ENCODE peak calls at places on chromosomes 12 and 14, in eight cellular contexts. W is sigmoid colon, H is activated B cell treated with CpG ODN at 0.5 μM for 24 hours, U is astrocyte of the spinal cord, B is BJ, M is kidney epithelial cell, X is mucosa of descending colon, T is foreskin fibroblast. F is an unnamed sample.

GRCh38 chr12:124126950-124127349 is 153.9 kb downstream of the ZNF664 start:
- DNase-seq in W (no peak), U (no peak), H (no peak), B (no peak), X (no peak), T (no peak), M (no peak), F (no peak)

GRCh38 chr12:42705863-42706262 is 116.3 kb upstream of the PRICKLE1 start:
- DNase-seq in B (peak), U (peak), X (no peak), T (peak), W (peak), H (no peak), M (peak), F (no peak)

GRCh38 chr12:131862084-131862441 is 32.4 kb upstream of the ULK1 start:
- DNase-seq in H (no peak), X (no peak), T (no peak), W (no peak), B (no peak), U (no peak), M (no peak), F (no peak)

GRCh38 chr14:81831128-81831815 is 297.6 kb upstream of the SEL1L start:
- DNase-seq in T (no peak), H (no peak), M (no peak), W (peak), B (no peak), U (no peak), X (no peak), F (no peak)

GRCh38 chr14:32201196-32201815 is 539 bp upstream of the RNU6-7 start:
- DNase-seq in W (peak), T (no peak), B (no peak), X (peak), U (peak), M (peak), H (peak), F (peak)

GRCh38 chr14:75607044-75607443 is 28.6 kb downstream of the FLVCR2 start:
- DNase-seq in W (no peak), X (no peak), T (no peak), B (no peak), M (no peak), U (no peak), H (no peak), F (no peak)

GRCh38 chr14:22510527-22511110 is 78.4 kb downstream of the DAD1 start:
- DNase-seq in U (peak), X (no peak), H (no peak), B (peak), M (no peak), T (no peak), W (no peak), F (no peak)

GRCh38 chr14:67934087-67934486 is 114.5 kb downstream of the RAD51B start:
- DNase-seq in X (no peak), B (no peak), M (peak), W (no peak), H (no peak), U (peak), T (peak), F (peak)

GRCh38 chr12:53069621-53070410 is 9.4 kb downstream of the SPRYD3 start:
- DNase-seq in M (no peak), B (no peak), X (no peak), H (no peak), T (no peak), W (peak), U (no peak), F (no peak)

GRCh38 chr12:90085491-90086274 is 377.0 kb upstream of the ATP2B1 start:
- DNase-seq in X (no peak), M (no peak), H (no peak), B (no peak), W (no peak), U (no peak), T (peak), F (no peak)

GRCh38 chr12:24901975-24902461 is 46.9 kb downstream of the BCAT1 start:
- DNase-seq in M (no peak), T (no peak), B (no peak), X (no peak), U (peak), H (no peak), W (no peak), F (peak)

GRCh38 chr12:132593071-132593470 is 17.3 kb downstream of the LRCOL1 start:
- DNase-seq in T (no peak), B (no peak), U (no peak), M (no peak), W (no peak), H (no peak), X (peak), F (no peak)

GRCh38 chr12:8780389-8780788 is 42.0 kb upstream of the A2ML1 start:
- DNase-seq in T (peak), X (no peak), W (no peak), H (no peak), U (peak), M (no peak), B (no peak), F (peak)

GRCh38 chr12:116248433-116248832 is 29.1 kb downstream of the MED13L start:
- DNase-seq in H (no peak), U (no peak), W (no peak), T (no peak), B (no peak), M (no peak), X (no peak), F (no peak)

GRCh38 chr14:22973217-22974032 is 8.9 kb downstream of the AJUBA start:
- DNase-seq in M (no peak), U (peak), T (peak), H (no peak), W (no peak), X (no peak), B (no peak), F (peak)

GRCh38 chr12:2877959-2878732 is 1.1 kb downstream of the RHNO1 start:
- DNase-seq in M (no peak), B (no peak), H (no peak), U (peak), W (peak), T (peak), X (no peak), F (no peak)

GRCh38 chr14:100955201-100955600 is 51.7 kb upstream of the RTL1 start:
- DNase-seq in H (no peak), T (peak), W (no peak), U (peak), M (no peak), X (no peak), B (peak), F (no peak)

GRCh38 chr14:105117710-105118385 is 50.7 kb downstream of the JAG2 start:
- DNase-seq in M (no peak), X (no peak), W (no peak), T (no peak), B (no peak), U (no peak), H (no peak), F (no peak)
- TF ChIP-seq CTCF in M (no peak), X (no peak), W (no peak), T (no peak), B (no peak), U (no peak), H (no peak), F (no peak)

DNA sequence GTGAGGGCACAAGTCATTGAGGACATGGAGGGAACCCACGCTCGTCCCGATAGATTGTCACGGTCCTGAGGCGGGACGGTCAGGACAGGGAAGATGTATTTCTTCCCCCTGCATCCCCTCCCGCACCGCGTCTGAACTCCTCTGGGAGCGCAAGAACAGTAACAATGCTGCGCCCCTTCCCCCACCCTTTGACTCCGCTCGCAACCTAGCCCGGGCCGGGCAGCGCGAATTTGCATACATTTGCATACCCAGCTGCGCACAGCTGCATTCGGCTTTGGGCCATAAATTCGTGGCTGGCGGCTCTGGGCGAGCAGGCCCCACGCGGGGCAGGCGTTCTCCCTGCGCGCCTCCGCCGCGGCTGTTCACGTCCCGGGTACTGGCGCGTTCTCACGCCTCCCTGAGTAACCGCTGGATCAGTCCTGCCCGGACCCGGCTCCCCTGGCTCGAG is 29.0 kb upstream of the SMUG1 start:
- DNase-seq in B (no peak), T (no peak), W (no peak), H (peak), X (peak), U (no peak), M (no peak), F (peak)
- TF ChIP-seq CTCF in B (no peak), T (no peak), W (no peak), H (no peak), X (no peak), U (peak), M (no peak), F (no peak)

DNA sequence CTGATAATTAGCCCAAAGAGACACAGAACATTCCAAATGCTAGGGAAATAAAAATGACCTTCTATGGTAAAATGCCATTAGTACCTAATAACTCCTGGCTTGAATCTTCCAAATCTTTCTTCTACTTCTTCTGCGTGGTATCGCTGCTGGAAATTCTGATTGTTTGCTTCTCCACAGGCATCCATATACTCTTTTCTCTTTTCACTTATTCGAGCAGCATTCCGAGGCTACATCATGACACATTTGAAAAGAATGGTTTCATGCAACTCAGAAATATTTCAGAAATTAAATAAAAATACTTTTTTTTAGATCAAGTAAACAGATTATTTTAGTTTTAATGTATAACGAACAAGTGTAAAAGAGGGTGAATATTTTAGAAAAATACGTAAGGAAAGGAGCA is 18.9 kb downstream of the ZCCHC8 start:
- DNase-seq in U (no peak), M (no peak), W (no peak), B (no peak), X (no peak), H (no peak), T (no peak), F (no peak)
- TF ChIP-seq CTCF in U (no peak), M (no peak), W (no peak), B (no peak), X (no peak), H (no peak), T (no peak), F (no peak)

GRCh38 chr14:104107611-104108569 is 22.4 kb downstream of the ASPG start:
- DNase-seq in X (peak), W (peak), H (no peak), T (no peak), B (no peak), U (no peak), M (no peak), F (no peak)
- TF ChIP-seq CTCF in X (peak), W (no peak), H (no peak), T (no peak), B (no peak), U (no peak), M (no peak), F (no peak)

DNA sequence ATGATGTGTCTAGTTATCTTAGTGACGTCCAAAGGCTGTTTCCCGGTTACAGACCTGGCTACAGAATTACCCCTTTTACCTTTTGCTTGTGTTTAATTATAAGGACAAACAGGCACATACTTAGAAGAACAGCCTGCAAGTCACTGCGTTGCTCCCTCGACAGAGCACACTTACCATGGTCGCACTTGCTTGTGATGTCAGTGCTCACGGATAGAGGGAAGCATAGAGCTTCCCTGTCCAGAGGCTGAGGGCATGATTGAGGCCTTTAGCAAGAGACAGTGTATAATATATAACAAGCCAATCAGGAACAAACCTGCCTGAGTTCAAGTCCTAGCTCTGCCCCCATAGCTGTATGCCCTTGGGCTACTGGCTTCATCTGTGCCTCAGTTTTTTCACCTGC is 73.2 kb upstream of the SCN8A start:
- DNase-seq in H (no peak), B (no peak), U (no peak), X (no peak), M (no peak), T (no peak), W (no peak), F (no peak)
- TF ChIP-seq CTCF in H (no peak), B (no peak), U (no peak), X (no peak), M (no peak), T (no peak), W (no peak), F (no peak)

GRCh38 chr14:36605506-36605857 is 23.1 kb upstream of the NKX2-8 start:
- DNase-seq in M (no peak), W (no peak), T (no peak), H (no peak), X (no peak), B (no peak), U (no peak), F (no peak)
- TF ChIP-seq CTCF in M (no peak), W (no peak), T (no peak), H (no peak), X (no peak), B (peak), U (peak), F (no peak)

DNA sequence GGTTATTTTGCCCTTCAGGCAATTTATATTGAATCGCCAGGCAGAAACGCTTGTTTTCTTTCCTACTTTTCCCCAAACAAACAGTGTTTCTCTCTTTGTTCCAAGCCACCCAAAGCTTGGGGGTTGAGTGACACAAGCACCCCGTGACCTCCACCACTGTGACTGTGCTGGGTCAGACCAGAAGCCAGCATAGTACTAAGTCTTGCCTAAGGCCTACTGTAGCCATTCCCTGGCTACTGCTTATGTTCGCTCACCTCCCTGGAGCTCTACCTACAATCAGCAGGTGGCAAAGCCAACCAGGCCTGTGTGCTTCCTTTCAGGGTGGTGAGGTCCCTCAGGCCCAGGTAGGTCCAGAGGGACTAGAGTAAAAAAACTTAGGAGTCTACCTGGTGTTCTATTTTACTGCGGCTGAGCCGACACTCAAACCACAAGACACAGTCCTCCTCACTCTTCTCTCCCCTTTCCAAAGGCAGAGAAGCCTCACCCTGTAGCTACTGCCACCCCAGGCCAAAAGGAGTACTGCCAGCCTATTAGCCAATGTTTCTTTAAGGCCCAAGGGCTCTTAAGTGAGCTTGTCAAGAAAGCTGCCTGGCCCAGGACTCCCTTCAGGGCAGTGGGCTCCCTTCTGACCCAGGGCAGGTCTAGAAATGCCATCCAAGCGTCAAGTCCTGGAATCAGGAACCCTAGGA is 411.8 kb upstream of the MIS18BP1 start:
- DNase-seq in M (no peak), H (no peak), X (no peak), U (no peak), B (no peak), W (no peak), T (no peak), F (no peak)
- TF ChIP-seq CTCF in M (peak), H (no peak), X (no peak), U (peak), B (peak), W (no peak), T (no peak), F (no peak)